ENCODE peak calls at places on chromosomes 3 and 15, in six cellular contexts. One of them, this sample, is unnamed.
A peak's percentile ranks its signal among the peaks of the same experiment; 100 is the strongest.

GRCh38 chr15:71329041-71329440 is 213.8 kb downstream of the THSD4 start:
- ATAC-seq in RWPE2: no peak
- ATAC-seq in mucosa of descending colon: peak; percentile 26
- ATAC-seq in K562: no peak
- ATAC-seq in activated CD8-positive, alpha-beta memory T cell treated with anti-CD3 and anti-CD28 coated beads, Interleukin-2, amount 10 ng/mL, durations not matched to agents 7 days and 5 days: no peak
- ATAC-seq in GM23338: no peak
- ATAC-seq in this sample: no peak

GRCh38 chr3:52606373-52607085 is 70.1 kb downstream of the UQCC5 start:
- ATAC-seq in K562: peak; percentile 39
- ATAC-seq in RWPE2: peak; percentile 99
- ATAC-seq in activated CD8-positive, alpha-beta memory T cell treated with anti-CD3 and anti-CD28 coated beads, Interleukin-2, amount 10 ng/mL, durations not matched to agents 7 days and 5 days: no peak
- ATAC-seq in mucosa of descending colon: peak; percentile 87
- ATAC-seq in GM23338: no peak
- ATAC-seq in this sample: no peak

GRCh38 chr3:149494759-149495580 is 20.5 kb downstream of the TM4SF4 start:
- ATAC-seq in RWPE2: peak; percentile 83
- ATAC-seq in GM23338: no peak
- ATAC-seq in K562: no peak
- ATAC-seq in mucosa of descending colon: no peak
- ATAC-seq in activated CD8-positive, alpha-beta memory T cell treated with anti-CD3 and anti-CD28 coated beads, Interleukin-2, amount 10 ng/mL, durations not matched to agents 7 days and 5 days: no peak
- ATAC-seq in this sample: peak; percentile 87

GRCh38 chr3:160564205-160564922 is 1.0 kb downstream of the KPNA4 start:
- ATAC-seq in RWPE2: no peak
- ATAC-seq in mucosa of descending colon: no peak
- ATAC-seq in K562: no peak
- ATAC-seq in activated CD8-positive, alpha-beta memory T cell treated with anti-CD3 and anti-CD28 coated beads, Interleukin-2, amount 10 ng/mL, durations not matched to agents 7 days and 5 days: no peak
- ATAC-seq in GM23338: no peak
- ATAC-seq in this sample: no peak

GRCh38 chr15:65583701-65584100 is 27.2 kb downstream of the INTS14 start:
- ATAC-seq in RWPE2: no peak
- ATAC-seq in GM23338: no peak
- ATAC-seq in mucosa of descending colon: no peak
- ATAC-seq in activated CD8-positive, alpha-beta memory T cell treated with anti-CD3 and anti-CD28 coated beads, Interleukin-2, amount 10 ng/mL, durations not matched to agents 7 days and 5 days: peak; percentile 94
- ATAC-seq in K562: no peak
- ATAC-seq in this sample: peak; percentile 88

GRCh38 chr3:124257332-124257864 is 265.5 kb upstream of the ROPN1 start:
- ATAC-seq in mucosa of descending colon: no peak
- ATAC-seq in activated CD8-positive, alpha-beta memory T cell treated with anti-CD3 and anti-CD28 coated beads, Interleukin-2, amount 10 ng/mL, durations not matched to agents 7 days and 5 days: no peak
- ATAC-seq in RWPE2: no peak
- ATAC-seq in K562: no peak
- ATAC-seq in GM23338: no peak
- ATAC-seq in this sample: no peak

GRCh38 chr15:41416162-41416741 is 643 bp upstream of the RTF1 start:
- ATAC-seq in GM23338: peak; percentile 56
- ATAC-seq in activated CD8-positive, alpha-beta memory T cell treated with anti-CD3 and anti-CD28 coated beads, Interleukin-2, amount 10 ng/mL, durations not matched to agents 7 days and 5 days: no peak
- ATAC-seq in RWPE2: peak; percentile 16
- ATAC-seq in mucosa of descending colon: peak; percentile 42
- ATAC-seq in K562: peak; percentile 26
- ATAC-seq in this sample: peak; percentile 17

GRCh38 chr3:192869131-192870027 is 48.3 kb downstream of the MB21D2 start:
- ATAC-seq in GM23338: no peak
- ATAC-seq in mucosa of descending colon: no peak
- ATAC-seq in K562: no peak
- ATAC-seq in activated CD8-positive, alpha-beta memory T cell treated with anti-CD3 and anti-CD28 coated beads, Interleukin-2, amount 10 ng/mL, durations not matched to agents 7 days and 5 days: no peak
- ATAC-seq in RWPE2: peak; percentile 73
- ATAC-seq in this sample: no peak

GRCh38 chr3:12430086-12430485 is 54.2 kb upstream of the TSEN2 start:
- ATAC-seq in K562: no peak
- ATAC-seq in GM23338: no peak
- ATAC-seq in activated CD8-positive, alpha-beta memory T cell treated with anti-CD3 and anti-CD28 coated beads, Interleukin-2, amount 10 ng/mL, durations not matched to agents 7 days and 5 days: no peak
- ATAC-seq in RWPE2: no peak
- ATAC-seq in mucosa of descending colon: peak; percentile 39
- ATAC-seq in this sample: no peak

GRCh38 chr3:37907906-37908305 is 46.2 kb downstream of the CTDSPL start:
- ATAC-seq in RWPE2: no peak
- ATAC-seq in activated CD8-positive, alpha-beta memory T cell treated with anti-CD3 and anti-CD28 coated beads, Interleukin-2, amount 10 ng/mL, durations not matched to agents 7 days and 5 days: peak; percentile 80
- ATAC-seq in GM23338: no peak
- ATAC-seq in mucosa of descending colon: no peak
- ATAC-seq in K562: no peak
- ATAC-seq in this sample: peak; percentile 71

GRCh38 chr3:4943553-4943952 is 35.7 kb upstream of the BHLHE40 start:
- ATAC-seq in GM23338: peak; percentile 72
- ATAC-seq in activated CD8-positive, alpha-beta memory T cell treated with anti-CD3 and anti-CD28 coated beads, Interleukin-2, amount 10 ng/mL, durations not matched to agents 7 days and 5 days: no peak
- ATAC-seq in K562: peak; percentile 84
- ATAC-seq in RWPE2: peak; percentile 44
- ATAC-seq in mucosa of descending colon: no peak
- ATAC-seq in this sample: no peak

GRCh38 chr15:85443046-85443445 is 62.6 kb downstream of the AKAP13 start:
- ATAC-seq in activated CD8-positive, alpha-beta memory T cell treated with anti-CD3 and anti-CD28 coated beads, Interleukin-2, amount 10 ng/mL, durations not matched to agents 7 days and 5 days: peak; percentile 30
- ATAC-seq in mucosa of descending colon: no peak
- ATAC-seq in K562: no peak
- ATAC-seq in RWPE2: no peak
- ATAC-seq in GM23338: no peak
- ATAC-seq in this sample: peak; percentile 37

GRCh38 chr15:98705070-98705469 is 56.7 kb downstream of the IGF1R start:
- ATAC-seq in GM23338: no peak
- ATAC-seq in mucosa of descending colon: no peak
- ATAC-seq in RWPE2: no peak
- ATAC-seq in K562: no peak
- ATAC-seq in activated CD8-positive, alpha-beta memory T cell treated with anti-CD3 and anti-CD28 coated beads, Interleukin-2, amount 10 ng/mL, durations not matched to agents 7 days and 5 days: no peak
- ATAC-seq in this sample: no peak

GRCh38 chr15:100571592-100572167 is 30.3 kb downstream of the LINS1 start:
- ATAC-seq in K562: no peak
- ATAC-seq in GM23338: no peak
- ATAC-seq in activated CD8-positive, alpha-beta memory T cell treated with anti-CD3 and anti-CD28 coated beads, Interleukin-2, amount 10 ng/mL, durations not matched to agents 7 days and 5 days: no peak
- ATAC-seq in RWPE2: no peak
- ATAC-seq in mucosa of descending colon: no peak
- ATAC-seq in this sample: no peak

GRCh38 chr3:42052867-42053351 is 38.2 kb upstream of the TRAK1 start:
- ATAC-seq in activated CD8-positive, alpha-beta memory T cell treated with anti-CD3 and anti-CD28 coated beads, Interleukin-2, amount 10 ng/mL, durations not matched to agents 7 days and 5 days: no peak
- ATAC-seq in RWPE2: no peak
- ATAC-seq in GM23338: peak; percentile 15
- ATAC-seq in mucosa of descending colon: peak; percentile 55
- ATAC-seq in K562: no peak
- ATAC-seq in this sample: no peak

GRCh38 chr3:197471221-197472010 is 84.4 kb downstream of the BDH1 start:
- ATAC-seq in RWPE2: peak; percentile 18
- ATAC-seq in activated CD8-positive, alpha-beta memory T cell treated with anti-CD3 and anti-CD28 coated beads, Interleukin-2, amount 10 ng/mL, durations not matched to agents 7 days and 5 days: no peak
- ATAC-seq in mucosa of descending colon: no peak
- ATAC-seq in K562: no peak
- ATAC-seq in GM23338: peak; percentile 49
- ATAC-seq in this sample: no peak

GRCh38 chr15:101697488-101697887 is 26.8 kb downstream of the TARS3 start:
- ATAC-seq in GM23338: no peak
- ATAC-seq in mucosa of descending colon: no peak
- ATAC-seq in activated CD8-positive, alpha-beta memory T cell treated with anti-CD3 and anti-CD28 coated beads, Interleukin-2, amount 10 ng/mL, durations not matched to agents 7 days and 5 days: no peak
- ATAC-seq in K562: no peak
- ATAC-seq in RWPE2: no peak
- ATAC-seq in this sample: no peak

GRCh38 chr3:111582114-111582461 is 13.1 kb downstream of the ZBED2 start:
- ATAC-seq in RWPE2: peak; percentile 85
- ATAC-seq in GM23338: no peak
- ATAC-seq in K562: no peak
- ATAC-seq in activated CD8-positive, alpha-beta memory T cell treated with anti-CD3 and anti-CD28 coated beads, Interleukin-2, amount 10 ng/mL, durations not matched to agents 7 days and 5 days: no peak
- ATAC-seq in mucosa of descending colon: no peak
- ATAC-seq in this sample: peak; percentile 78

GRCh38 chr15:44813231-44813630 is 76.9 kb downstream of the TRIM69 start:
- ATAC-seq in RWPE2: no peak
- ATAC-seq in GM23338: no peak
- ATAC-seq in mucosa of descending colon: peak; percentile 60
- ATAC-seq in K562: no peak
- ATAC-seq in activated CD8-positive, alpha-beta memory T cell treated with anti-CD3 and anti-CD28 coated beads, Interleukin-2, amount 10 ng/mL, durations not matched to agents 7 days and 5 days: no peak
- ATAC-seq in this sample: peak; percentile 62